ENCODE peak calls at places on chromosomes 1 and 21, in four cellular contexts. K, F, S and B are unnamed samples.

GRCh38 chr1:44721521-44722361 is 9.2 kb downstream of the RNU5D-1 start:
- DNase-seq in K (peak; percentile 98), F (no peak), S (peak; percentile 73), B (peak; percentile 95)

GRCh38 chr1:183956559-183957188 is 80.9 kb downstream of the COLGALT2 start:
- DNase-seq in K (peak; percentile 50), F (no peak), S (peak; percentile 86), B (peak; percentile 38)

GRCh38 chr1:30763654-30764248 is 6.2 kb upstream of the LAPTM5 start:
- DNase-seq in K (no peak), F (no peak), S (no peak), B (no peak)

GRCh38 chr1:28877132-28877781 is 37.1 kb upstream of the EPB41 start:
- DNase-seq in K (peak; percentile 50), F (peak; percentile 81), S (peak; percentile 72), B (peak; percentile 80)

GRCh38 chr1:110606784-110607662 is 865 bp upstream of the KCNA2 start:
- DNase-seq in K (no peak), F (peak; percentile 33), S (no peak), B (no peak)

GRCh38 chr1:98030976-98031375 is 110.1 kb upstream of the DPYD start:
- DNase-seq in K (no peak), F (no peak), S (no peak), B (no peak)

GRCh38 chr1:9267352-9267686 is 25.4 kb upstream of the SPSB1 start:
- DNase-seq in K (no peak), F (no peak), S (no peak), B (no peak)

GRCh38 chr1:179169616-179170467 is 59.6 kb downstream of the ABL2 start:
- DNase-seq in K (peak; percentile 37), F (no peak), S (peak; percentile 68), B (peak; percentile 52)

GRCh38 chr1:156074661-156075060 is 7.6 kb downstream of the MEX3A start:
- DNase-seq in K (no peak), F (no peak), S (no peak), B (no peak)

GRCh38 chr1:112529301-112529700 is 20.5 kb downstream of the WNT2B start:
- DNase-seq in K (peak; percentile 65), F (no peak), S (peak; percentile 21), B (no peak)

GRCh38 chr1:164950453-164951052 is 391.6 kb downstream of the PBX1 start:
- DNase-seq in K (no peak), F (no peak), S (peak; percentile 5), B (no peak)

GRCh38 chr1:21123287-21123961 is 53.3 kb downstream of the EIF4G3 start:
- DNase-seq in K (no peak), F (no peak), S (no peak), B (no peak)

GRCh38 chr1:180609643-180610555 is 21.9 kb upstream of the XPR1 start:
- DNase-seq in K (no peak), F (no peak), S (no peak), B (no peak)

GRCh38 chr1:48523541-48523940 is 51.5 kb upstream of the SPATA6 start:
- DNase-seq in K (no peak), F (no peak), S (no peak), B (no peak)

GRCh38 chr1:8649027-8649426 is 168.4 kb downstream of the RERE start:
- DNase-seq in K (no peak), F (no peak), S (no peak), B (no peak)

GRCh38 chr1:211985556-211986264 is 49.6 kb downstream of the INTS7 start:
- DNase-seq in K (no peak), F (no peak), S (no peak), B (no peak)

GRCh38 chr1:221869759-221870158 is 127.9 kb upstream of the DUSP10 start:
- DNase-seq in K (no peak), F (no peak), S (no peak), B (no peak)

GRCh38 chr1:38958967-38959366 is 17.3 kb upstream of the RHBDL2 start:
- DNase-seq in K (peak; percentile 70), F (no peak), S (peak; percentile 76), B (peak; percentile 49)

GRCh38 chr1:81149649-81150335 is 650.9 kb upstream of the ADGRL2 start:
- DNase-seq in K (no peak), F (no peak), S (peak; percentile 42), B (no peak)

GRCh38 chr1:236141447-236142357 is 637 bp upstream of the GPR137B start:
- DNase-seq in K (no peak), F (peak; percentile 57), S (peak; percentile 40), B (peak; percentile 50)

GRCh38 chr1:224769987-224770693 is 154.0 kb downstream of the CNIH3 start:
- DNase-seq in K (no peak), F (no peak), S (no peak), B (peak; percentile 30)

GRCh38 chr1:3632298-3632697 is 7.5 kb downstream of the TPRG1L start:
- DNase-seq in K (no peak), F (no peak), S (no peak), B (no peak)

GRCh38 chr21:16588433-16588860 is 858.7 kb downstream of the USP25 start:
- DNase-seq in K (peak; percentile 72), F (peak; percentile 32), S (peak; percentile 85), B (peak; percentile 58)

GRCh38 chr1:41539999-41540398 is 55.5 kb upstream of the EDN2 start:
- DNase-seq in K (no peak), F (no peak), S (no peak), B (no peak)

GRCh38 chr1:160428655-160429054 is 28.3 kb downstream of the VANGL2 start:
- DNase-seq in K (no peak), F (no peak), S (peak; percentile 31), B (peak; percentile 73)

GRCh38 chr1:53369034-53369750 is 41.3 kb upstream of the LRP8 start:
- DNase-seq in K (no peak), F (no peak), S (no peak), B (no peak)

GRCh38 chr1:93625582-93626327 is 55.9 kb downstream of the BCAR3 start:
- DNase-seq in K (peak; percentile 40), F (no peak), S (peak; percentile 37), B (no peak)

GRCh38 chr1:43796111-43796581 is 88.8 kb downstream of the ST3GAL3 start:
- DNase-seq in K (no peak), F (no peak), S (peak; percentile 27), B (no peak)

GRCh38 chr1:228770779-228771223 is 35.5 kb downstream of the RHOU start:
- DNase-seq in K (no peak), F (no peak), S (no peak), B (no peak)

GRCh38 chr21:41048141-41048540 is 119.8 kb upstream of the BACE2 start:
- DNase-seq in K (no peak), F (no peak), S (no peak), B (no peak)

GRCh38 chr1:14366361-14367018 is 232.0 kb upstream of the KAZN start:
- DNase-seq in K (no peak), F (no peak), S (no peak), B (no peak)

GRCh38 chr1:13901041-13901440 is 201.1 kb downstream of the PRDM2 start:
- DNase-seq in K (no peak), F (no peak), S (no peak), B (no peak)

GRCh38 chr1:234985531-234986294 is 142.9 kb downstream of the TOMM20 start:
- DNase-seq in K (no peak), F (no peak), S (no peak), B (no peak)

GRCh38 chr1:85279463-85280080 is 3.1 kb upstream of the BCL10 start:
- DNase-seq in K (no peak), F (no peak), S (no peak), B (no peak)

GRCh38 chr1:186154651-186155050 is 220.4 kb downstream of the TPR start:
- DNase-seq in K (no peak), F (no peak), S (no peak), B (no peak)

GRCh38 chr1:153990468-153991150 is at the start of gene RPS27:
- DNase-seq in K (peak; percentile 85), F (peak; percentile 91), S (peak; percentile 95), B (peak; percentile 94)

GRCh38 chr1:153984125-153984899 is 1.8 kb downstream of the RAB13 start:
- DNase-seq in K (no peak), F (no peak), S (no peak), B (no peak)

GRCh38 chr1:153985984-153986761 is at the start of gene RAB13:
- DNase-seq in K (no peak), F (peak; percentile 74), S (peak; percentile 79), B (peak; percentile 93)

GRCh38 chr1:153987621-153988020 is 1.5 kb upstream of the RAB13 start:
- DNase-seq in K (no peak), F (no peak), S (no peak), B (no peak)

GRCh38 chr1:153985341-153985912 is 712 bp downstream of the RAB13 start:
- DNase-seq in K (no peak), F (no peak), S (peak; percentile 50), B (no peak)
- H3K27ac ChIP-seq in K (peak overlapping the region; percentile 86), F (peak overlapping the region; percentile 17), S (peak overlapping the region; percentile 54), B (peak overlapping the region; percentile 84)

DNA sequence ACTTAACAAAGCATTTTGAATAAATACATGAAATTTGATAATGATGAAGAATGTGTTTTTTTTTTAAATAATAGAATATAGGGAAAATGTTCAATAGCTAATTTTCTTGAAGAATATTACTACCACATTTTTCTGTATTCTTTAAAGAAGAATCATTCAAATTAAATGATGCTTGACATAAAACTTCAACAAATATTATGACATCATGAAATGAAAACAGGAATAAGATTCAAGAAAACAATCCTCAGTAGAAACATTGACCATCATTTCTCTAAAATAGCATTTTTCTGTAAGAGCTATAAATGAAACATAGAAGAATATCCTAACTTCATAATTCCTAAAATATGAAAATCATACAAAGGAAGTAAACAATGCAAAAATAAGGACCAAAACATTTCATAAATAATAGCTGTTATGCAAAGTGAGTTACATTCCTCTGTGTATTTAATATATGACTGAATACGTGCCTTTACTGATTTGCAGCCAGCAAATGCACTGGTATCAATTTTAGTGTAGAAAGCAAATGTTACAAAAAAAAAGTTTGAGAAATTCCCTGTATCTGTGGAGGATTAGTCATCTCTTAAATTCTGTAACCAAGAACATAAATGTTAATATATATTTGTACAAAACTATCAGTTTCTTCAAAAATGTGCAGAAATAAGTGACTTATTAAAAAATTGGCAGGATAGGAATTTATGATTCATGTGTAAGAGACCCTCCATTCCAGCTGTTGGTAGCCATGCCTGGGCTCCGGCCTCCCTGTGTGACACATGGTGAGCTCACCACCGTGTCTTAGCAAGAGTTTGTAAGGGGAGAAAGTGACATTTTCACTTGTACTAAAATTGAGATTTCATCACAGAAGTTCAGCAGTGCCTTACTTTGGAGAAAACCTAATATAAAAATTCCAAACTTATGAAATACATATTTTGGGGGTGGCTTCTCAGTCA is 15.0 kb upstream of the PTPN14 start:
- DNase-seq in K (no peak), F (no peak), S (peak; percentile 82), B (peak; percentile 62)
- H3K27ac ChIP-seq in K (no peak overlapping the region), F (no peak overlapping the region), S (peak overlapping the region; percentile 68), B (no peak overlapping the region)

GRCh38 chr1:162882248-162882666 is 21.3 kb upstream of the CCDC190 start:
- DNase-seq in K (no peak), F (no peak), S (no peak), B (no peak)
- H3K27ac ChIP-seq in K (no peak overlapping the region), F (no peak overlapping the region), S (no peak overlapping the region), B (no peak overlapping the region)

DNA sequence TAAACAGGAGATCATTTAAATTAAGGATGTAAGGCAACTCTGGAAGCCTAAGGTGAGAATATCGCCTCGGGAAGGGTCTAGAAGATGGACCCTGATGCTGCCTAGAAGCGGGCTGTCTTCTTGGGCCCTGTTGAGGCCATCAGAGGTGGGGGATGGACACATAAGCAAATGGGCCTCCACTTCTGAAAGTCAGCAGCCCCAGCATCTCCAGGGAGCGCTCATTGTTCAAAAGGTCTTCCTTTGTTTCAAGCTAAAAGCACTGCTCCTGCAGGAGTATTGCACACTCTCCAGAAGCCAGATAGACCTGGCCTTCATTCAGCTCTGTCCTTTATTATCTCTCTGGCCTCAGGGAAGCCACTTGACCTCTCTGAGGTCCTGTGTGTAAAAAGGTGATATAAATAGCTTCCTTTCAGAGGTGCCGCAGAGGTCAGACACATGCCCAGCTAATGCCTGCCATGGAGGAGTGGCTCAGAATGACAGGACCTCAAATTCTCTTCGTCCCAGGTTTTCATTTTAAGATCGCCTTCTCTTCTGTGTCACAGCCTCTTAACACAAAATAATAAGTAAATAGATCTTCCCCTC is 5.3 kb upstream of the RCAN1 start:
- DNase-seq in K (no peak), F (no peak), S (no peak), B (no peak)
- H3K27ac ChIP-seq in K (no peak overlapping the region), F (no peak overlapping the region), S (no peak overlapping the region), B (no peak overlapping the region)